ENCODE peak calls at places on chromosomes 2 and 18, in four cellular contexts. One of them, this sample, is unnamed. For H3K36me3, the result is how much of the 10 kb centered on the place peaks cover.

GRCh38 chr18:79380816-79381806 is 14.6 kb upstream of the NFATC1 start:
- DNase-seq in Peyer's patch: peak
- DNase-seq in OCI-LY7: peak
- DNase-seq in IMR-90: peak
- DNase-seq in this sample: peak

GRCh38 chr2:222318712-222319575 is 20.1 kb upstream of the PAX3 start:
- DNase-seq in Peyer's patch: no peak
- DNase-seq in OCI-LY7: peak
- DNase-seq in IMR-90: no peak
- DNase-seq in this sample: no peak

GRCh38 chr2:101375653-101376052 is 11.7 kb downstream of the CREG2 start:
- DNase-seq in Peyer's patch: no peak
- DNase-seq in OCI-LY7: no peak
- DNase-seq in IMR-90: no peak
- DNase-seq in this sample: no peak

GRCh38 chr18:33937270-33937816 is 287.4 kb downstream of the NOL4 start:
- DNase-seq in Peyer's patch: no peak
- DNase-seq in OCI-LY7: no peak
- DNase-seq in IMR-90: no peak
- DNase-seq in this sample: no peak

GRCh38 chr2:84700006-84700405 is 180.9 kb downstream of the TRABD2A start:
- DNase-seq in Peyer's patch: no peak
- DNase-seq in OCI-LY7: no peak
- DNase-seq in IMR-90: peak
- DNase-seq in this sample: no peak

GRCh38 chr18:37668971-37669747 is 103.6 kb upstream of the CELF4 start:
- DNase-seq in Peyer's patch: no peak
- DNase-seq in OCI-LY7: no peak
- DNase-seq in IMR-90: no peak
- DNase-seq in this sample: no peak

GRCh38 chr18:36811430-36811829 is 17.4 kb downstream of the TPGS2 start:
- DNase-seq in Peyer's patch: no peak
- DNase-seq in OCI-LY7: no peak
- DNase-seq in IMR-90: peak
- DNase-seq in this sample: no peak

GRCh38 chr18:47594063-47594462 is 336.4 kb downstream of the SMAD2 start:
- DNase-seq in Peyer's patch: no peak
- DNase-seq in OCI-LY7: no peak
- DNase-seq in IMR-90: no peak
- DNase-seq in this sample: no peak

GRCh38 chr18:4455113-4455811 is at the start of gene DLGAP1:
- DNase-seq in Peyer's patch: no peak
- DNase-seq in OCI-LY7: no peak
- DNase-seq in IMR-90: no peak
- DNase-seq in this sample: peak

GRCh38 chr18:76566987-76567386 is 71.9 kb upstream of the ZNF516 start:
- DNase-seq in Peyer's patch: no peak
- DNase-seq in OCI-LY7: no peak
- DNase-seq in IMR-90: no peak
- DNase-seq in this sample: no peak

GRCh38 chr18:79845164-79845563 is 47.4 kb downstream of the KCNG2 start:
- DNase-seq in Peyer's patch: peak
- DNase-seq in OCI-LY7: no peak
- DNase-seq in IMR-90: no peak
- DNase-seq in this sample: no peak

GRCh38 chr2:9760911-9761228 is 82.4 kb upstream of the TAF1B start:
- DNase-seq in Peyer's patch: no peak
- DNase-seq in OCI-LY7: no peak
- DNase-seq in IMR-90: no peak
- DNase-seq in this sample: no peak

GRCh38 chr2:112705576-112705975 is 15.2 kb upstream of the NT5DC4 start:
- DNase-seq in Peyer's patch: no peak
- DNase-seq in OCI-LY7: no peak
- DNase-seq in IMR-90: no peak
- DNase-seq in this sample: no peak

GRCh38 chr18:48864876-48865275 is 85.9 kb downstream of the SMAD7 start:
- DNase-seq in Peyer's patch: no peak
- DNase-seq in OCI-LY7: no peak
- DNase-seq in IMR-90: no peak
- DNase-seq in this sample: no peak

GRCh38 chr18:32450026-32450681 is 20.5 kb downstream of the GAREM1 start:
- DNase-seq in Peyer's patch: no peak
- DNase-seq in OCI-LY7: no peak
- DNase-seq in IMR-90: no peak
- DNase-seq in this sample: no peak
- H3K4me3 ChIP-seq in Peyer's patch: no peak
- H3K4me3 ChIP-seq in OCI-LY7: no peak
- H3K4me3 ChIP-seq in IMR-90: no peak
- H3K4me3 ChIP-seq in this sample: no peak

DNA sequence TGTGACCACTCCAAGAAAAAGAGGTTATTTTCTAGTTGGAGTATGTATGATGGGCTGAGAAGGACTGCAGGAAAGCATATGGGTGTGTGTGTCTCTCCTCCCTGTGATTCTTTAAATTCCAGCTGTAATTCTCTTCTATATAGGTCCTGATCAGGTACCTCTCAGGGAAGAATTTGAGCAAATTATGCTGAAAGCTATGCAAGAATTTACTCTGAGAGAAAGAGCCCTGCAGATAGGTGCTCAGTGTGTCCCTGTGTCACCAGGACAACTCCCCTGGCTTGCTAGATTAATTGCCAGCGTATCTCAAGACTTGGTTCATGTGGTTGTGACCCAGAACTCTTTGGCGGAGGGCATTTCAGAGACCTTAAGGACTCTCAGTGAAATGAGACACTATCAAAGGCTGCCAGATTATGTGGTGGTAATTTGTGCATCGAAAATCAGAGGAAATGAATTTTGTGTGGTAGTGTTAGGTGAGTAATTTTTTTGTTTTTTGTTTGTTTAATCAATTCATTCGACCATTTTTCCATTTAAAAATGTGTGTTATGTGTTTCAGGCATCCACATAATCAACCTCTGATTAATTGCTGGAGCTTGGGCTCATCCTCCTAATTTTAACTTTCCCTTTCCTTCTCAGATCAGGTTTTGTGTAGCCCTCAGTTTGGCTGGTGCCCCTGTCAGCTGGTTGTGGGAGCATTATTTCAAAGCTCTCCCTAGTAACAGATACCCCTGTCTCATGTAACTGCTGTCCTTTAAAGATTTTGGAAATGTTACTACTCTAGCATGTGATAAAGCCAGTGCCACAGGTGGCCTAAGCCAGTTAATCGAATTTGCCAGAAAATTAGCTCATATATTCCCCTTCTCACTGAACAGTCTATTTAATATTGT is 150.9 kb downstream of the ESCO1 start:
- DNase-seq in Peyer's patch: no peak
- DNase-seq in OCI-LY7: no peak
- DNase-seq in IMR-90: no peak
- DNase-seq in this sample: no peak
- TF ChIP-seq CTCF in Peyer's patch: no peak
- TF ChIP-seq CTCF in OCI-LY7: no peak
- TF ChIP-seq CTCF in IMR-90: no peak
- TF ChIP-seq CTCF in this sample: no peak

GRCh38 chr2:13651684-13652131 is 935.0 kb downstream of the TRIB2 start:
- DNase-seq in Peyer's patch: no peak
- DNase-seq in OCI-LY7: no peak
- DNase-seq in IMR-90: no peak
- DNase-seq in this sample: no peak

GRCh38 chr2:13650586-13651180 is 933.9 kb downstream of the TRIB2 start:
- DNase-seq in Peyer's patch: no peak
- DNase-seq in OCI-LY7: peak
- DNase-seq in IMR-90: no peak
- DNase-seq in this sample: no peak

GRCh38 chr2:13654416-13654815 is 937.7 kb downstream of the TRIB2 start:
- DNase-seq in Peyer's patch: no peak
- DNase-seq in OCI-LY7: no peak
- DNase-seq in IMR-90: no peak
- DNase-seq in this sample: no peak

GRCh38 chr2:13652531-13653313 is 936.0 kb downstream of the TRIB2 start:
- DNase-seq in Peyer's patch: no peak
- DNase-seq in OCI-LY7: no peak
- DNase-seq in IMR-90: peak
- DNase-seq in this sample: no peak
- H3K36me3 ChIP-seq in Peyer's patch: under half
- H3K36me3 ChIP-seq in OCI-LY7: under half
- H3K36me3 ChIP-seq in IMR-90: under half
- H3K36me3 ChIP-seq in this sample: under half

GRCh38 chr2:67516899-67517530 is 119.9 kb downstream of the ETAA1 start:
- DNase-seq in Peyer's patch: no peak
- DNase-seq in OCI-LY7: no peak
- DNase-seq in IMR-90: peak
- DNase-seq in this sample: no peak
- H3K4me3 ChIP-seq in Peyer's patch: no peak
- H3K4me3 ChIP-seq in OCI-LY7: no peak
- H3K4me3 ChIP-seq in IMR-90: no peak
- H3K4me3 ChIP-seq in this sample: no peak

This sample was measured in transverse colon.